ENCODE peak calls at places on chromosomes 13 and 19, in seven cellular contexts. U is PC-9, B is tibial artery, G is esophagus muscularis mucosa, T is IMR-90, L is heart right ventricle, C is Caco-2. K is an unnamed sample. For H3K9me3, the result is how much of the 10 kb centered on the place peaks cover.

GRCh38 chr19:50842130-50842529 is 8.8 kb upstream of the KLK15 start:
- DNase-seq in C (no peak), T (no peak), B (no peak), G (no peak), U (no peak), L (no peak), K (no peak)

GRCh38 chr13:27839809-27840467 is 47.7 kb downstream of the GSX1 start:
- DNase-seq in B (no peak), U (no peak), T (no peak), C (no peak), G (no peak), L (no peak), K (no peak)

GRCh38 chr19:16581971-16582343 is 9.7 kb upstream of the SLC35E1 start:
- DNase-seq in C (no peak), B (no peak), L (no peak), G (no peak), U (peak), T (peak), K (peak)

GRCh38 chr19:38784224-38784623 is 4.8 kb upstream of the LGALS7B start:
- DNase-seq in U (no peak), G (no peak), C (peak), T (peak), B (no peak), L (no peak), K (no peak)

GRCh38 chr19:5369962-5370367 is 29.4 kb upstream of the PTPRS start:
- DNase-seq in C (peak), T (no peak), B (no peak), L (no peak), U (peak), G (no peak), K (peak)

GRCh38 chr13:113357529-113357928 is 6.4 kb downstream of the GRTP1 start:
- DNase-seq in L (no peak), T (peak), C (no peak), B (no peak), G (no peak), U (no peak), K (peak)

GRCh38 chr13:46232281-46232680 is 20.6 kb downstream of the LRRC63 start:
- DNase-seq in C (no peak), G (no peak), T (peak), U (no peak), L (no peak), B (no peak), K (no peak)

GRCh38 chr19:35247526-35248309 is 1.1 kb upstream of the LSR start:
- DNase-seq in U (peak), L (peak), G (peak), T (no peak), B (peak), C (peak), K (no peak)

GRCh38 chr13:110984798-110985197 is 69.9 kb upstream of the ANKRD10 start:
- DNase-seq in L (no peak), B (no peak), T (no peak), U (no peak), C (no peak), G (no peak), K (no peak)

GRCh38 chr13:98459171-98459681 is 117.7 kb downstream of the STK24 start:
- DNase-seq in U (no peak), G (no peak), C (no peak), T (no peak), L (no peak), B (no peak), K (no peak)

GRCh38 chr13:53204598-53204997 is 176.0 kb downstream of the OLFM4 start:
- DNase-seq in C (no peak), U (no peak), T (no peak), G (no peak), B (no peak), L (no peak), K (no peak)

GRCh38 chr13:49603318-49603717 is 18.0 kb upstream of the RCBTB1 start:
- DNase-seq in G (no peak), T (no peak), C (no peak), U (no peak), B (no peak), L (no peak), K (no peak)

GRCh38 chr19:17716309-17716929 is 2.9 kb upstream of the MAP1S start:
- DNase-seq in G (no peak), T (no peak), B (no peak), U (no peak), L (no peak), C (no peak), K (no peak)

GRCh38 chr19:17479325-17479791 is 9.0 kb downstream of the SLC27A1 start:
- DNase-seq in C (no peak), G (no peak), T (peak), B (no peak), L (no peak), U (no peak), K (no peak)

GRCh38 chr19:39342647-39343305 is 555 bp downstream of the SAMD4B start:
- DNase-seq in U (no peak), G (no peak), T (no peak), B (peak), C (peak), L (peak), K (peak)

GRCh38 chr13:112696869-112697465 is 7.1 kb downstream of the ATP11A start:
- DNase-seq in B (no peak), G (no peak), L (no peak), T (no peak), U (no peak), C (no peak), K (no peak)

GRCh38 chr19:862529-863304 is 3.3 kb downstream of the CFD start:
- DNase-seq in G (no peak), L (no peak), B (peak), U (no peak), T (peak), C (peak), K (peak)

GRCh38 chr13:101627556-101627943 is 175.1 kb downstream of the ITGBL1 start:
- DNase-seq in G (no peak), T (peak), C (no peak), L (no peak), B (no peak), U (no peak), K (no peak)

GRCh38 chr13:50909605-50910482 is at the start of gene RNASEH2B:
- DNase-seq in L (peak), B (peak), C (peak), T (peak), G (no peak), U (peak), K (peak)

GRCh38 chr19:4754248-4754647 is 30.6 kb upstream of the DPP9 start:
- DNase-seq in B (no peak), L (no peak), C (no peak), T (peak), U (no peak), G (no peak), K (no peak)

GRCh38 chr19:11422163-11423068 is 3.3 kb upstream of the RGL3 start:
- DNase-seq in B (peak), C (no peak), T (no peak), L (peak), G (no peak), U (peak), K (peak)

GRCh38 chr19:39103151-39103550 is 19.0 kb downstream of the ACP7 start:
- DNase-seq in U (no peak), G (no peak), C (no peak), L (no peak), B (no peak), T (no peak), K (no peak)

GRCh38 chr19:1373534-1374249 is 10.0 kb upstream of the NDUFS7 start:
- DNase-seq in T (peak), G (no peak), C (no peak), L (peak), B (no peak), U (no peak), K (peak)

GRCh38 chr19:17610384-17610783 is 54.9 kb downstream of the COLGALT1 start:
- DNase-seq in U (no peak), L (no peak), C (no peak), B (no peak), T (peak), G (no peak), K (no peak)

GRCh38 chr19:2811221-2811722 is 8.4 kb upstream of the ZNF554 start:
- DNase-seq in C (peak), B (no peak), G (no peak), L (no peak), T (no peak), U (no peak), K (no peak)

GRCh38 chr19:17125728-17126677 is 50.4 kb downstream of the MYO9B start:
- DNase-seq in L (peak), G (no peak), U (no peak), T (peak), C (no peak), B (peak), K (peak)

GRCh38 chr13:99307247-99307646 is at the start of gene GPR183:
- DNase-seq in U (no peak), T (peak), G (no peak), B (no peak), C (no peak), L (no peak), K (no peak)

GRCh38 chr19:18379803-18380747 is 5.9 kb upstream of the GDF15 start:
- DNase-seq in T (peak), G (peak), U (peak), L (peak), B (peak), C (peak), K (peak)

GRCh38 chr19:20339444-20339843 is 172.4 kb downstream of the ZNF486 start:
- DNase-seq in C (no peak), B (no peak), T (no peak), G (no peak), U (no peak), L (no peak), K (no peak)

GRCh38 chr19:1267441-1268391 is 1.4 kb upstream of the CIRBP start:
- DNase-seq in T (peak), U (no peak), L (peak), C (no peak), G (no peak), B (peak), K (peak)

GRCh38 chr19:2355168-2356035 is 4.7 kb upstream of the TMPRSS9 start:
- DNase-seq in L (no peak), T (no peak), G (no peak), C (no peak), B (no peak), U (no peak), K (peak)

GRCh38 chr13:35514801-35515502 is 38.5 kb upstream of the MAB21L1 start:
- DNase-seq in G (no peak), L (no peak), U (no peak), T (no peak), C (no peak), B (no peak), K (no peak)

GRCh38 chr19:50496189-50497029 is 14.6 kb downstream of the JOSD2 start:
- DNase-seq in B (peak), T (no peak), U (no peak), L (peak), C (peak), G (no peak), K (peak)

GRCh38 chr13:98320561-98321105 is 143.6 kb upstream of the RNF113B start:
- DNase-seq in L (no peak), C (peak), G (no peak), T (no peak), U (no peak), B (no peak), K (no peak)

GRCh38 chr13:49443689-49444516 is at the start of the genes CAB39L and SETDB2:
- DNase-seq in T (peak), G (peak), U (peak), L (peak), B (peak), C (peak), K (peak)

GRCh38 chr19:55454787-55455243 is 6.6 kb downstream of the ISOC2 start:
- DNase-seq in C (peak), U (peak), L (no peak), B (no peak), T (peak), G (no peak), K (no peak)

GRCh38 chr13:39602614-39603366 is at the start of gene LHFPL6:
- DNase-seq in C (peak), L (peak), U (peak), T (peak), B (peak), G (peak), K (peak)
- TF ChIP-seq CTCF in C (peak), L (peak), U (peak), T (peak), B (peak), G (peak), K (no peak)

GRCh38 chr13:42380420-42381164 is 108.6 kb downstream of the AKAP11 start:
- DNase-seq in T (no peak), G (peak), L (no peak), U (no peak), C (no peak), B (no peak), K (no peak)
- H3K4me3 ChIP-seq in T (no peak), G (no peak), L (no peak), U (no peak), C (no peak), B (no peak), K (no peak)

DNA sequence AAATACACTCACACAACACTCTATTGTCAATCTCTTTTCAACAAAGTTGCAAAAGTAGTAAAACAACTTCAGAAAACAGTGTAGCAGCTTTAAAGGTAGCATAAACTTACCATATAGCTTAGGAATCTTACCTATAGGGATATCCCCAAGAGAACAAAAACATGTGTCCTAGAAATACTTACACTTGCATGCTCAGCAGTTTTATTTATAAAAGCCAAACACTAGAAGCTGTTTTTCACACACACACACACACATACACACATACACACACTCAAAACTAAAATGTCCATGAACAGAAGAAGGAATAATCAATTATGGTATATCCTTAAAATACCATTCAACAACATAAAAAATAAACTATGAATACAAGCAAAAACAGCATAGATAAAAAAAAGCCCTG is 11.7 kb downstream of the ZNF773 start:
- DNase-seq in G (no peak), C (no peak), L (no peak), T (no peak), U (no peak), B (no peak), K (no peak)
- H3K9me3 ChIP-seq in G (under half), C (under half), L (half or more), T (under half), U (under half), B (under half), K (under half)

GRCh38 chr19:57241181-57241580 is 749 bp downstream of the ZNF805 start:
- DNase-seq in G (peak), B (no peak), C (peak), T (peak), L (no peak), U (no peak), K (no peak)

GRCh38 chr19:57244513-57244912 is 4.1 kb downstream of the ZNF805 start:
- DNase-seq in U (no peak), C (no peak), B (no peak), T (no peak), L (no peak), G (peak), K (no peak)

GRCh38 chr19:57239982-57240310 is 486 bp upstream of the ZNF805 start:
- DNase-seq in T (no peak), L (no peak), U (no peak), G (peak), B (no peak), C (no peak), K (no peak)

GRCh38 chr19:57242821-57243220 is 2.4 kb downstream of the ZNF805 start:
- DNase-seq in G (no peak), T (no peak), L (no peak), U (no peak), C (no peak), B (no peak), K (no peak)

GRCh38 chr19:57240311-57241090 is at the start of gene ZNF805:
- DNase-seq in C (peak), L (peak), U (peak), T (peak), G (peak), B (peak), K (peak)
- TF ChIP-seq CTCF in C (no peak), L (no peak), U (no peak), T (no peak), G (no peak), B (no peak), K (peak)

DNA sequence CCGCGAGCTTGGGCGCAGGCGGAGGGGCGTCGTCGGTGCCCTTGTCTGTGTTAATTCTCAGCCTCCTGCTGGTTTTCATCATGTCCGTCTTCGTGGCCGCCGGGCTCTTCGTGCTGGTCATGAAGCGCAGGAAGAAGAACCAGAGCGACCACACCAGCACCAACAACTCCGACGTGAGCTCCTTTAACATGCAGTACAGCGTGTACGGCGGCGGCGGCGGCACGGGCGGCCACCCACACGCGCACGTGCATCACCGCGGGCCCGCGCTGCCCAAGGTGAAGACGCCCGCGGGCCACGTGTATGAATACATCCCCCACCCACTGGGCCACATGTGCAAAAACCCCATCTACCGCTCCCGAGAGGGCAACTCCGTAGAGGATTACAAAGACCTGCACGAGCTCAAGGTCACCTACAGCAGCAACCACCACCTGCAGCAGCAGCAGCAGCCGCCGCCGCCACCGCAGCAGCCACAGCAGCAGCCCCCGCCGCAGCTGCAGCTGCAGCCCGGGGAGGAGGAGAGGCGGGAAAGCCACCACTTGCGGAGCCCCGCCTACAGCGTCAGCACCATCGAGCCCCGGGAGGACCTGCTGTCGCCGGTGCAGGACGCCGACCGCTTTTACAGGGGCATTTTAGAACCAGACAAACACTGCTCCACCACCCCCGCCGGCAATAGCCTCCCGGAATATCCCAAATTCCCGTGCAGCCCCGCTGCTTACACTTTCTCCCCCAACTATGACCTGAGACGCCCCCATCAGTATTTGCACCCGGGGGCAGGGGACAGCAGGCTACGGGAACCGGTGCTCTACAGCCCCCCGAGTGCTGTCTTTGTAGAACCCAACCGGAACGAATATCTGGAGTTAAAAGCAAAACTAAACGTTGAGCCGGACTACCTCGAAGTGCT is 6.4 kb downstream of the SLITRK5 start:
- DNase-seq in L (no peak), B (no peak), G (no peak), C (no peak), T (no peak), U (peak), K (no peak)
- H3K4me3 ChIP-seq in L (peak), B (peak), G (peak), C (no peak), T (no peak), U (no peak), K (peak)

DNA sequence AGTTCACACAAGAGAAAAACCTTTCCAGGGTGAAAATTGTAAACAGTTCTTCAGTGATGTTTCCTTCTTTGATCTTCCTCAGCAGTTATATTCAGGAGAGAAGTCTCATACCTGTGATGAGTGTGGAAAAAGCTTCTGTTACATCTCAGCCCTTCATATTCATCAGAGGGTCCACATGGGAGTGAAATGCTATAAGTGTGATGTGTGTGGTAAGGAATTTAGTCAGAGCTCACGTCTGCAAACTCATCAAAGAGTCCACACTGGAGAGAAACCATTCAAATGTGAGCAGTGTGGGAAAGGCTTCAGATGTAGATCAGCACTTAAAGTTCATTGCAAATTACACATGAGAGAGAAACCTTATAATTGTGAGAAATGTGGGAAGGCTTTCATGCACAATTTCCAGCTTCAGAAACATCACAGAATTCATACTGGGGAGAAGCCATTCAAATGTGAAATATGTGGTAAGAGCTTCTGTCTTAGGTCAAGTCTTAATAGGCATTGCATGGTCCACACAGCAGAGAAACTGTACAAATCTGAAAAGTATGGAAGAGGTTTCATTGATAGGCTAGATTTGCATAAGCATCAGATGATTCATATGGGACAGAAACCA is 6.9 kb downstream of the ZNF222 start:
- DNase-seq in C (no peak), U (no peak), L (no peak), G (no peak), B (no peak), T (no peak), K (no peak)
- H3K9me3 ChIP-seq in C (under half), U (under half), L (half or more), G (half or more), B (under half), T (half or more), K (half or more)

GRCh38 chr13:24741016-24741662 is 22.8 kb upstream of the RNF17 start:
- DNase-seq in C (no peak), G (no peak), U (no peak), L (no peak), B (no peak), T (no peak), K (no peak)
- TF ChIP-seq CTCF in C (peak), G (no peak), U (peak), L (peak), B (no peak), T (no peak), K (no peak)